ENCODE peak calls at places on chromosome X, in seven cellular contexts. One of them, this sample, is unnamed.
A peak's percentile ranks its signal among the peaks of the same experiment; 100 is the strongest.

GRCh38 chrX:3713225-3713936 is at the start of gene PRKX:
- DNase-seq in lower leg skin: peak; percentile 16
- DNase-seq in coronary artery: no peak
- DNase-seq in thoracic aorta: no peak
- DNase-seq in fibroblast of the aortic adventitia: peak; percentile 30
- DNase-seq in GM06990: peak; percentile 87
- DNase-seq in stomach: peak; percentile 63
- DNase-seq in this sample: peak; percentile 76

GRCh38 chrX:97860206-97860605 is 976.5 kb downstream of the RPA4 start:
- DNase-seq in lower leg skin: no peak
- DNase-seq in coronary artery: no peak
- DNase-seq in thoracic aorta: no peak
- DNase-seq in fibroblast of the aortic adventitia: no peak
- DNase-seq in GM06990: no peak
- DNase-seq in stomach: no peak
- DNase-seq in this sample: no peak

GRCh38 chrX:140432328-140433025 is 72.4 kb downstream of the SOX3 start:
- DNase-seq in lower leg skin: no peak
- DNase-seq in coronary artery: peak; percentile 75
- DNase-seq in thoracic aorta: no peak
- DNase-seq in fibroblast of the aortic adventitia: peak; percentile 1
- DNase-seq in GM06990: no peak
- DNase-seq in stomach: peak; percentile 38
- DNase-seq in this sample: no peak

GRCh38 chrX:109797311-109797975 is 64.4 kb upstream of the ACSL4 start:
- DNase-seq in lower leg skin: no peak
- DNase-seq in coronary artery: no peak
- DNase-seq in thoracic aorta: no peak
- DNase-seq in fibroblast of the aortic adventitia: peak; percentile 47
- DNase-seq in GM06990: no peak
- DNase-seq in stomach: no peak
- DNase-seq in this sample: no peak

GRCh38 chrX:78839711-78840110 is 92.2 kb downstream of the LPAR4 start:
- DNase-seq in lower leg skin: no peak
- DNase-seq in coronary artery: no peak
- DNase-seq in thoracic aorta: no peak
- DNase-seq in fibroblast of the aortic adventitia: no peak
- DNase-seq in GM06990: no peak
- DNase-seq in stomach: no peak
- DNase-seq in this sample: no peak

GRCh38 chrX:23732704-23733103 is 10.4 kb downstream of the ACOT9 start:
- DNase-seq in lower leg skin: no peak
- DNase-seq in coronary artery: no peak
- DNase-seq in thoracic aorta: no peak
- DNase-seq in fibroblast of the aortic adventitia: no peak
- DNase-seq in GM06990: peak; percentile 74
- DNase-seq in stomach: no peak
- DNase-seq in this sample: peak; percentile 74

GRCh38 chrX:106481341-106481740 is 130.4 kb upstream of the RADX start:
- DNase-seq in lower leg skin: peak; percentile 20
- DNase-seq in coronary artery: no peak
- DNase-seq in thoracic aorta: no peak
- DNase-seq in fibroblast of the aortic adventitia: peak; percentile 66
- DNase-seq in GM06990: no peak
- DNase-seq in stomach: peak; percentile 42
- DNase-seq in this sample: peak; percentile 51

GRCh38 chrX:103629295-103630170 is 758 bp downstream of the TCEAL1 start:
- DNase-seq in lower leg skin: peak; percentile 33
- DNase-seq in coronary artery: peak; percentile 81
- DNase-seq in thoracic aorta: no peak
- DNase-seq in fibroblast of the aortic adventitia: peak; percentile 65
- DNase-seq in GM06990: peak; percentile 50
- DNase-seq in stomach: peak; percentile 40
- DNase-seq in this sample: peak; percentile 54

GRCh38 chrX:2451456-2452316 is 49.1 kb downstream of the DHRSX start:
- DNase-seq in lower leg skin: no peak
- DNase-seq in coronary artery: no peak
- DNase-seq in thoracic aorta: no peak
- DNase-seq in fibroblast of the aortic adventitia: peak; percentile 52
- DNase-seq in GM06990: no peak
- DNase-seq in stomach: no peak
- DNase-seq in this sample: no peak

GRCh38 chrX:31921236-31921635 is 849.4 kb upstream of the FTHL17 start:
- DNase-seq in lower leg skin: no peak
- DNase-seq in coronary artery: no peak
- DNase-seq in thoracic aorta: no peak
- DNase-seq in fibroblast of the aortic adventitia: no peak
- DNase-seq in GM06990: no peak
- DNase-seq in stomach: no peak
- DNase-seq in this sample: no peak

GRCh38 chrX:39928704-39929439 is 168.9 kb downstream of the BCOR start:
- DNase-seq in lower leg skin: no peak
- DNase-seq in coronary artery: no peak
- DNase-seq in thoracic aorta: no peak
- DNase-seq in fibroblast of the aortic adventitia: no peak
- DNase-seq in GM06990: no peak
- DNase-seq in stomach: no peak
- DNase-seq in this sample: no peak

GRCh38 chrX:636971-637659 is 6.5 kb downstream of the SHOX start:
- DNase-seq in lower leg skin: no peak
- DNase-seq in coronary artery: no peak
- DNase-seq in thoracic aorta: no peak
- DNase-seq in fibroblast of the aortic adventitia: no peak
- DNase-seq in GM06990: no peak
- DNase-seq in stomach: peak; percentile 2
- DNase-seq in this sample: no peak

GRCh38 chrX:19613645-19614323 is 98.5 kb upstream of the MAP3K15 start:
- DNase-seq in lower leg skin: no peak
- DNase-seq in coronary artery: no peak
- DNase-seq in thoracic aorta: no peak
- DNase-seq in fibroblast of the aortic adventitia: no peak
- DNase-seq in GM06990: no peak
- DNase-seq in stomach: peak; percentile 63
- DNase-seq in this sample: no peak

GRCh38 chrX:153507484-153508178 is 9.8 kb upstream of the ATP2B3 start:
- DNase-seq in lower leg skin: peak; percentile 44
- DNase-seq in coronary artery: peak; percentile 83
- DNase-seq in thoracic aorta: peak; percentile 45
- DNase-seq in fibroblast of the aortic adventitia: peak; percentile 73
- DNase-seq in GM06990: peak; percentile 70
- DNase-seq in stomach: peak; percentile 86
- DNase-seq in this sample: peak; percentile 70

GRCh38 chrX:44451056-44451455 is 91.6 kb downstream of the FUNDC1 start:
- DNase-seq in lower leg skin: no peak
- DNase-seq in coronary artery: no peak
- DNase-seq in thoracic aorta: no peak
- DNase-seq in fibroblast of the aortic adventitia: no peak
- DNase-seq in GM06990: no peak
- DNase-seq in stomach: no peak
- DNase-seq in this sample: no peak

GRCh38 chrX:28312965-28313364 is 274.3 kb upstream of the IL1RAPL1 start:
- DNase-seq in lower leg skin: no peak
- DNase-seq in coronary artery: no peak
- DNase-seq in thoracic aorta: no peak
- DNase-seq in fibroblast of the aortic adventitia: no peak
- DNase-seq in GM06990: no peak
- DNase-seq in stomach: no peak
- DNase-seq in this sample: no peak

GRCh38 chrX:87583679-87584078 is 66.1 kb downstream of the KLHL4 start:
- DNase-seq in lower leg skin: no peak
- DNase-seq in coronary artery: no peak
- DNase-seq in thoracic aorta: no peak
- DNase-seq in fibroblast of the aortic adventitia: peak; percentile 19
- DNase-seq in GM06990: no peak
- DNase-seq in stomach: peak; percentile 32
- DNase-seq in this sample: peak; percentile 1

GRCh38 chrX:69365349-69365748 is 138.8 kb upstream of the NALF2 start:
- DNase-seq in lower leg skin: no peak
- DNase-seq in coronary artery: peak; percentile 24
- DNase-seq in thoracic aorta: no peak
- DNase-seq in fibroblast of the aortic adventitia: no peak
- DNase-seq in GM06990: no peak
- DNase-seq in stomach: no peak
- DNase-seq in this sample: no peak

GRCh38 chrX:121876316-121876715 is 828.9 kb downstream of the GLUD2 start:
- DNase-seq in lower leg skin: no peak
- DNase-seq in coronary artery: no peak
- DNase-seq in thoracic aorta: no peak
- DNase-seq in fibroblast of the aortic adventitia: peak; percentile 65
- DNase-seq in GM06990: no peak
- DNase-seq in stomach: no peak
- DNase-seq in this sample: no peak

GRCh38 chrX:116417214-116417613 is 19.2 kb upstream of the SLC6A14 start:
- DNase-seq in lower leg skin: peak; percentile 12
- DNase-seq in coronary artery: no peak
- DNase-seq in thoracic aorta: no peak
- DNase-seq in fibroblast of the aortic adventitia: no peak
- DNase-seq in GM06990: no peak
- DNase-seq in stomach: peak; percentile 28
- DNase-seq in this sample: no peak

GRCh38 chrX:6732101-6732500 is 197.2 kb upstream of the VCX3A start:
- DNase-seq in lower leg skin: no peak
- DNase-seq in coronary artery: no peak
- DNase-seq in thoracic aorta: no peak
- DNase-seq in fibroblast of the aortic adventitia: no peak
- DNase-seq in GM06990: no peak
- DNase-seq in stomach: no peak
- DNase-seq in this sample: peak; percentile 28

GRCh38 chrX:97332963-97333362 is 449.3 kb downstream of the RPA4 start:
- DNase-seq in lower leg skin: no peak
- DNase-seq in coronary artery: no peak
- DNase-seq in thoracic aorta: no peak
- DNase-seq in fibroblast of the aortic adventitia: peak; percentile 12
- DNase-seq in GM06990: no peak
- DNase-seq in stomach: no peak
- DNase-seq in this sample: no peak

GRCh38 chrX:38080808-38081207 is 74.5 kb downstream of the SYTL5 start:
- DNase-seq in lower leg skin: no peak
- DNase-seq in coronary artery: no peak
- DNase-seq in thoracic aorta: no peak
- DNase-seq in fibroblast of the aortic adventitia: no peak
- DNase-seq in GM06990: no peak
- DNase-seq in stomach: no peak
- DNase-seq in this sample: no peak

GRCh38 chrX:153032397-153033118 is 23.7 kb upstream of the PNMA3 start:
- DNase-seq in lower leg skin: peak; percentile 49
- DNase-seq in coronary artery: no peak
- DNase-seq in thoracic aorta: no peak
- DNase-seq in fibroblast of the aortic adventitia: peak; percentile 32
- DNase-seq in GM06990: peak; percentile 65
- DNase-seq in stomach: peak; percentile 75
- DNase-seq in this sample: peak; percentile 76

GRCh38 chrX:7689791-7690412 is 153.1 kb upstream of the VCX start:
- DNase-seq in lower leg skin: no peak
- DNase-seq in coronary artery: no peak
- DNase-seq in thoracic aorta: no peak
- DNase-seq in fibroblast of the aortic adventitia: no peak
- DNase-seq in GM06990: no peak
- DNase-seq in stomach: no peak
- DNase-seq in this sample: no peak

GRCh38 chrX:129791961-129792570 is 12.3 kb downstream of the SASH3 start:
- DNase-seq in lower leg skin: no peak
- DNase-seq in coronary artery: peak; percentile 57
- DNase-seq in thoracic aorta: no peak
- DNase-seq in fibroblast of the aortic adventitia: peak; percentile 9
- DNase-seq in GM06990: no peak
- DNase-seq in stomach: no peak
- DNase-seq in this sample: no peak

GRCh38 chrX:74578137-74578536 is 36.3 kb downstream of the RLIM start:
- DNase-seq in lower leg skin: no peak
- DNase-seq in coronary artery: no peak
- DNase-seq in thoracic aorta: no peak
- DNase-seq in fibroblast of the aortic adventitia: no peak
- DNase-seq in GM06990: peak; percentile 9
- DNase-seq in stomach: no peak
- DNase-seq in this sample: peak; percentile 2

GRCh38 chrX:31590581-31591113 is 518.8 kb upstream of the FTHL17 start:
- DNase-seq in lower leg skin: no peak
- DNase-seq in coronary artery: no peak
- DNase-seq in thoracic aorta: no peak
- DNase-seq in fibroblast of the aortic adventitia: peak; percentile 38
- DNase-seq in GM06990: no peak
- DNase-seq in stomach: no peak
- DNase-seq in this sample: no peak

DNA sequence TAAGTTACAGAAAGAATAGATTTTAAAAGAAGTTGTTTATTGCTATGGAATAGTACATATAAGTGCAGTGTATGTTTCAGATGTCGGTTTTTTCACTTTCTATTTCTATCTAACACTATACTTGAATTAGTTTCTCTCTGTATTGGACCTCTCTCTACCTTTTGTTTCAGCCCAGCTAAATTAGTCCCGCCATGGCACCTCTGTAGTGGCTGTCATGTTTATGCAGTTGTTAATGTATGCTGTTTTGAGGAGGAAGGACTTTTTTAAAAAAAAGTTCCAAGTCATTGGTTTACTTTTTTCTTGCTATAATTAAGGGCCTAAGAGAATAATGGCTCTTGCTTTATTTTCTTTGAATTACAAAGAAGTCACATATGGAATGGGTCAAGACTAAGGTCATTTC is 118.1 kb downstream of the AKAP4 start:
- DNase-seq in lower leg skin: no peak
- DNase-seq in coronary artery: no peak
- DNase-seq in thoracic aorta: no peak
- DNase-seq in fibroblast of the aortic adventitia: no peak
- DNase-seq in GM06990: no peak
- DNase-seq in stomach: no peak
- DNase-seq in this sample: no peak
- H3K4me3 ChIP-seq in lower leg skin: no peak overlapping the region
- H3K4me3 ChIP-seq in coronary artery: no peak overlapping the region
- H3K4me3 ChIP-seq in thoracic aorta: no peak overlapping the region
- H3K4me3 ChIP-seq in fibroblast of the aortic adventitia: no peak overlapping the region
- H3K4me3 ChIP-seq in GM06990: no peak overlapping the region
- H3K4me3 ChIP-seq in stomach: no peak overlapping the region
- H3K4me3 ChIP-seq in this sample: no peak overlapping the region

GRCh38 chrX:41490446-41490845 is 43.3 kb downstream of the NYX start:
- DNase-seq in lower leg skin: no peak
- DNase-seq in coronary artery: no peak
- DNase-seq in thoracic aorta: no peak
- DNase-seq in fibroblast of the aortic adventitia: no peak
- DNase-seq in GM06990: no peak
- DNase-seq in stomach: no peak
- DNase-seq in this sample: no peak

GRCh38 chrX:41491267-41492004 is 44.3 kb downstream of the NYX start:
- DNase-seq in lower leg skin: no peak
- DNase-seq in coronary artery: no peak
- DNase-seq in thoracic aorta: no peak
- DNase-seq in fibroblast of the aortic adventitia: peak; percentile 84
- DNase-seq in GM06990: no peak
- DNase-seq in stomach: no peak
- DNase-seq in this sample: no peak
- H3K4me3 ChIP-seq in lower leg skin: no peak overlapping the region
- H3K4me3 ChIP-seq in coronary artery: no peak overlapping the region
- H3K4me3 ChIP-seq in thoracic aorta: peak overlapping the region; percentile 51
- H3K4me3 ChIP-seq in fibroblast of the aortic adventitia: no peak overlapping the region
- H3K4me3 ChIP-seq in GM06990: no peak overlapping the region
- H3K4me3 ChIP-seq in stomach: no peak overlapping the region
- H3K4me3 ChIP-seq in this sample: no peak overlapping the region

GRCh38 chrX:41338422-41338821 is 4.5 kb downstream of the DDX3X start:
- DNase-seq in lower leg skin: no peak
- DNase-seq in coronary artery: no peak
- DNase-seq in thoracic aorta: no peak
- DNase-seq in fibroblast of the aortic adventitia: no peak
- DNase-seq in GM06990: no peak
- DNase-seq in stomach: no peak
- DNase-seq in this sample: no peak
- H3K4me3 ChIP-seq in lower leg skin: no peak overlapping the region
- H3K4me3 ChIP-seq in coronary artery: peak overlapping the region; percentile 97
- H3K4me3 ChIP-seq in thoracic aorta: peak overlapping the region; percentile 44
- H3K4me3 ChIP-seq in fibroblast of the aortic adventitia: no peak overlapping the region
- H3K4me3 ChIP-seq in GM06990: no peak overlapping the region
- H3K4me3 ChIP-seq in stomach: peak overlapping the region; percentile 64
- H3K4me3 ChIP-seq in this sample: no peak overlapping the region

GRCh38 chrX:9466711-9467110 is 1.9 kb downstream of the TBL1X start:
- DNase-seq in lower leg skin: no peak
- DNase-seq in coronary artery: no peak
- DNase-seq in thoracic aorta: no peak
- DNase-seq in fibroblast of the aortic adventitia: no peak
- DNase-seq in GM06990: no peak
- DNase-seq in stomach: no peak
- DNase-seq in this sample: peak; percentile 1
- H3K4me3 ChIP-seq in lower leg skin: no peak overlapping the region
- H3K4me3 ChIP-seq in coronary artery: peak overlapping the region; percentile 75
- H3K4me3 ChIP-seq in thoracic aorta: peak overlapping the region; percentile 80
- H3K4me3 ChIP-seq in fibroblast of the aortic adventitia: peak overlapping the region; percentile 68
- H3K4me3 ChIP-seq in GM06990: peak overlapping the region; percentile 64
- H3K4me3 ChIP-seq in stomach: peak overlapping the region; percentile 75
- H3K4me3 ChIP-seq in this sample: peak overlapping the region; percentile 71